ENCODE peak calls at places on chromosomes 6 and 20, in seven cellular contexts. K is sciatic nerve; O is AG08396; S is HT-29; Y is neuronal stem cell; F is activated CD8-positive, alpha-beta memory T cell treated with anti-CD3 and anti-CD28 coated beads for 1 hour; E is stimulated activated CD8-positive, alpha-beta memory T cell treated with anti-CD3 and anti-CD28 coated beads, Interleukin-15, amount 100 ng/mL, for 24 hours. B is an unnamed sample.

GRCh38 chr6:106141441-106142237 is 55.5 kb downstream of the PRDM1 start:
- DNase-seq in O (no peak), S (no peak), K (no peak), Y (no peak), E (no peak), F (no peak), B (no peak)

GRCh38 chr6:119077643-119078448 is 618 bp downstream of the FAM184A start:
- DNase-seq in K (peak; percentile 64), O (peak; percentile 11), F (no peak), S (no peak), E (peak; percentile 11), Y (no peak), B (peak; percentile 71)

GRCh38 chr6:18148304-18149025 is 6.4 kb downstream of the TPMT start:
- DNase-seq in F (no peak), O (peak; percentile 61), Y (no peak), E (no peak), K (no peak), S (no peak), B (no peak)

GRCh38 chr20:36491901-36492617 is 49.3 kb upstream of the MYL9 start:
- DNase-seq in F (no peak), K (no peak), O (no peak), S (no peak), E (no peak), Y (no peak), B (no peak)

GRCh38 chr6:105592329-105592728 is 189.4 kb upstream of the PREP start:
- DNase-seq in K (no peak), E (no peak), F (no peak), S (peak; percentile 22), O (no peak), Y (no peak), B (peak; percentile 70)

GRCh38 chr6:107491791-107492674 is 2.1 kb downstream of the SOBP start:
- DNase-seq in Y (no peak), F (no peak), K (peak; percentile 78), E (no peak), S (no peak), O (peak; percentile 31), B (no peak)

GRCh38 chr20:26276811-26277210 is 580.2 kb upstream of the ZNF337 start:
- DNase-seq in S (no peak), K (peak; percentile 50), E (no peak), F (no peak), Y (no peak), O (peak; percentile 5), B (peak; percentile 53)

GRCh38 chr6:7554533-7555275 is 13.2 kb downstream of the DSP start:
- DNase-seq in K (no peak), E (no peak), F (no peak), Y (no peak), O (no peak), S (no peak), B (no peak)

GRCh38 chr20:13029687-13030510 is 21.1 kb downstream of the SPTLC3 start:
- DNase-seq in O (peak; percentile 45), K (no peak), S (peak; percentile 59), Y (no peak), E (no peak), F (no peak), B (no peak)

GRCh38 chr6:108528878-108529277 is 31.8 kb upstream of the FOXO3 start:
- DNase-seq in K (no peak), O (no peak), F (no peak), S (no peak), Y (no peak), E (no peak), B (no peak)

GRCh38 chr6:44481056-44481455 is 93.5 kb downstream of the CDC5L start:
- DNase-seq in F (no peak), K (no peak), Y (no peak), E (no peak), S (no peak), O (no peak), B (no peak)

GRCh38 chr6:122628714-122629113 is 18.5 kb downstream of the PKIB start:
- DNase-seq in F (no peak), E (no peak), O (no peak), Y (no peak), K (no peak), S (no peak), B (no peak)

GRCh38 chr20:33693741-33694645 is 7.8 kb upstream of the E2F1 start:
- DNase-seq in S (no peak), O (no peak), F (no peak), K (no peak), Y (no peak), E (no peak), B (peak; percentile 83)

GRCh38 chr6:18978330-18979128 is 591.4 kb downstream of the RNF144B start:
- DNase-seq in K (no peak), F (no peak), O (no peak), Y (peak; percentile 67), E (no peak), S (peak; percentile 71), B (no peak)

GRCh38 chr6:10151144-10151915 is 263.5 kb downstream of the TFAP2A start:
- DNase-seq in S (no peak), Y (no peak), K (no peak), E (no peak), F (no peak), O (no peak), B (no peak)

GRCh38 chr6:38973178-38974057 is 75.2 kb upstream of the GLP1R start:
- DNase-seq in O (peak; percentile 59), Y (no peak), S (peak; percentile 71), F (no peak), K (no peak), E (no peak), B (no peak)

GRCh38 chr6:116387374-116387773 is 16.6 kb downstream of the DSE start:
- DNase-seq in E (no peak), O (peak; percentile 10), K (no peak), S (no peak), F (no peak), Y (no peak), B (no peak)

GRCh38 chr20:22762576-22763256 is 178.3 kb upstream of the FOXA2 start:
- DNase-seq in E (no peak), S (peak; percentile 33), Y (no peak), K (no peak), F (no peak), O (no peak), B (no peak)

GRCh38 chr6:33250731-33251130 is 20.9 kb downstream of the VPS52 start:
- DNase-seq in S (no peak), Y (no peak), E (no peak), K (no peak), O (no peak), F (no peak), B (no peak)

GRCh38 chr6:108897371-108897770 is 49.1 kb downstream of the ARMC2 start:
- DNase-seq in E (no peak), O (no peak), S (peak; percentile 62), K (no peak), Y (no peak), F (no peak), B (no peak)

GRCh38 chr20:34344256-34344637 is 18.8 kb upstream of the ITCH start:
- DNase-seq in F (no peak), Y (no peak), S (no peak), O (no peak), K (no peak), E (no peak), B (no peak)

GRCh38 chr6:47737406-47737805 is 39.0 kb downstream of the ADGRF4 start:
- DNase-seq in Y (no peak), O (no peak), S (no peak), E (no peak), F (no peak), K (no peak), B (no peak)

GRCh38 chr20:50335105-50335504 is 144.5 kb downstream of the CEBPB start:
- DNase-seq in K (no peak), Y (peak; percentile 27), S (peak; percentile 93), F (no peak), E (no peak), O (no peak), B (peak; percentile 56)

GRCh38 chr6:14681699-14682487 is 564.0 kb upstream of the JARID2 start:
- DNase-seq in E (no peak), K (no peak), Y (no peak), F (no peak), O (no peak), S (no peak), B (no peak)

B was measured in sigmoid colon.